ENCODE peak calls at places on chromosomes 4 and X, in five cellular contexts. One of them, this sample, is unnamed.

GRCh38 chrX:107483976-107484726 is 34.7 kb downstream of the FRMPD3 start:
- DNase-seq in tibial artery: no peak
- DNase-seq in GM20000: no peak
- DNase-seq in progenitor cell of endocrine pancreas: no peak
- DNase-seq in fibroblast of the aortic adventitia: peak
- DNase-seq in this sample: peak

GRCh38 chrX:41332408-41332987 is 1.5 kb upstream of the DDX3X start:
- DNase-seq in fibroblast of the aortic adventitia: no peak
- DNase-seq in GM20000: peak
- DNase-seq in progenitor cell of endocrine pancreas: no peak
- DNase-seq in tibial artery: no peak
- DNase-seq in this sample: no peak

GRCh38 chrX:130091976-130092522 is 18.2 kb downstream of the ELF4 start:
- DNase-seq in GM20000: peak
- DNase-seq in progenitor cell of endocrine pancreas: no peak
- DNase-seq in fibroblast of the aortic adventitia: no peak
- DNase-seq in tibial artery: no peak
- DNase-seq in this sample: no peak

GRCh38 chr4:147780137-147780777 is 48.4 kb downstream of the ARHGAP10 start:
- DNase-seq in GM20000: no peak
- DNase-seq in progenitor cell of endocrine pancreas: no peak
- DNase-seq in fibroblast of the aortic adventitia: no peak
- DNase-seq in tibial artery: no peak
- DNase-seq in this sample: no peak

GRCh38 chrX:2967998-2968909 is 38.1 kb upstream of the ARSH start:
- DNase-seq in tibial artery: no peak
- DNase-seq in progenitor cell of endocrine pancreas: no peak
- DNase-seq in fibroblast of the aortic adventitia: peak
- DNase-seq in GM20000: no peak
- DNase-seq in this sample: peak

GRCh38 chrX:336227-336626 is 17.6 kb upstream of the GTPBP6 start:
- DNase-seq in fibroblast of the aortic adventitia: no peak
- DNase-seq in tibial artery: no peak
- DNase-seq in progenitor cell of endocrine pancreas: no peak
- DNase-seq in GM20000: no peak
- DNase-seq in this sample: no peak

GRCh38 chr4:176443646-176444409 is 124.1 kb downstream of the SPCS3 start:
- DNase-seq in fibroblast of the aortic adventitia: peak
- DNase-seq in tibial artery: no peak
- DNase-seq in progenitor cell of endocrine pancreas: no peak
- DNase-seq in GM20000: no peak
- DNase-seq in this sample: no peak

GRCh38 chrX:1578511-1579173 is 12.8 kb upstream of the AKAP17A start:
- DNase-seq in fibroblast of the aortic adventitia: no peak
- DNase-seq in progenitor cell of endocrine pancreas: no peak
- DNase-seq in GM20000: no peak
- DNase-seq in tibial artery: no peak
- DNase-seq in this sample: no peak

GRCh38 chrX:11105080-11105479 is 6.1 kb upstream of the HCCS start:
- DNase-seq in progenitor cell of endocrine pancreas: no peak
- DNase-seq in GM20000: no peak
- DNase-seq in fibroblast of the aortic adventitia: peak
- DNase-seq in tibial artery: no peak
- DNase-seq in this sample: no peak

GRCh38 chr4:113951263-113951662 is 28.2 kb downstream of the ARSJ start:
- DNase-seq in fibroblast of the aortic adventitia: peak
- DNase-seq in tibial artery: no peak
- DNase-seq in progenitor cell of endocrine pancreas: no peak
- DNase-seq in GM20000: no peak
- DNase-seq in this sample: no peak

GRCh38 chrX:129678176-129678880 is 23.6 kb upstream of the APLN start:
- DNase-seq in GM20000: peak
- DNase-seq in tibial artery: peak
- DNase-seq in progenitor cell of endocrine pancreas: no peak
- DNase-seq in fibroblast of the aortic adventitia: no peak
- DNase-seq in this sample: no peak

GRCh38 chr4:68984947-68985346 is 33.3 kb upstream of the UGT2A3 start:
- DNase-seq in GM20000: no peak
- DNase-seq in tibial artery: no peak
- DNase-seq in progenitor cell of endocrine pancreas: no peak
- DNase-seq in fibroblast of the aortic adventitia: no peak
- DNase-seq in this sample: no peak

GRCh38 chr4:182752158-182752910 is 164.9 kb downstream of the DCTD start:
- DNase-seq in GM20000: no peak
- DNase-seq in fibroblast of the aortic adventitia: peak
- DNase-seq in tibial artery: no peak
- DNase-seq in progenitor cell of endocrine pancreas: no peak
- DNase-seq in this sample: no peak

GRCh38 chr4:141684785-141685184 is 48.4 kb downstream of the IL15 start:
- DNase-seq in progenitor cell of endocrine pancreas: no peak
- DNase-seq in fibroblast of the aortic adventitia: no peak
- DNase-seq in tibial artery: no peak
- DNase-seq in GM20000: no peak
- DNase-seq in this sample: no peak

GRCh38 chr4:39181520-39181904 is 817 bp upstream of the WDR19 start:
- DNase-seq in fibroblast of the aortic adventitia: no peak
- DNase-seq in tibial artery: no peak
- DNase-seq in GM20000: no peak
- DNase-seq in progenitor cell of endocrine pancreas: no peak
- DNase-seq in this sample: no peak

GRCh38 chr4:22515888-22516541 is at the start of gene ADGRA3:
- DNase-seq in GM20000: peak
- DNase-seq in progenitor cell of endocrine pancreas: peak
- DNase-seq in tibial artery: peak
- DNase-seq in fibroblast of the aortic adventitia: peak
- DNase-seq in this sample: peak

GRCh38 chr4:185565696-185566095 is 30.4 kb upstream of the PDLIM3 start:
- DNase-seq in fibroblast of the aortic adventitia: no peak
- DNase-seq in progenitor cell of endocrine pancreas: no peak
- DNase-seq in tibial artery: no peak
- DNase-seq in GM20000: no peak
- DNase-seq in this sample: no peak

GRCh38 chr4:31193516-31193915 is 473.3 kb downstream of the PCDH7 start:
- DNase-seq in fibroblast of the aortic adventitia: no peak
- DNase-seq in tibial artery: no peak
- DNase-seq in progenitor cell of endocrine pancreas: no peak
- DNase-seq in GM20000: no peak
- DNase-seq in this sample: no peak

GRCh38 chrX:7570432-7571009 is 272.4 kb upstream of the VCX start:
- DNase-seq in progenitor cell of endocrine pancreas: no peak
- DNase-seq in fibroblast of the aortic adventitia: no peak
- DNase-seq in tibial artery: no peak
- DNase-seq in GM20000: no peak
- DNase-seq in this sample: no peak

GRCh38 chr4:19776021-19776459 is 475.7 kb upstream of the SLIT2 start:
- DNase-seq in tibial artery: no peak
- DNase-seq in GM20000: no peak
- DNase-seq in fibroblast of the aortic adventitia: peak
- DNase-seq in progenitor cell of endocrine pancreas: no peak
- DNase-seq in this sample: no peak

GRCh38 chr4:98481167-98481566 is 177.2 kb downstream of the TSPAN5 start:
- DNase-seq in GM20000: no peak
- DNase-seq in progenitor cell of endocrine pancreas: no peak
- DNase-seq in fibroblast of the aortic adventitia: no peak
- DNase-seq in tibial artery: no peak
- DNase-seq in this sample: no peak

GRCh38 chr4:153122855-153123254 is 81.4 kb upstream of the TRIM2 start:
- DNase-seq in GM20000: no peak
- DNase-seq in fibroblast of the aortic adventitia: no peak
- DNase-seq in progenitor cell of endocrine pancreas: no peak
- DNase-seq in tibial artery: no peak
- DNase-seq in this sample: no peak

GRCh38 chr4:165864228-165864627 is 8.8 kb upstream of the TLL1 start:
- DNase-seq in tibial artery: no peak
- DNase-seq in progenitor cell of endocrine pancreas: no peak
- DNase-seq in GM20000: no peak
- DNase-seq in fibroblast of the aortic adventitia: no peak
- DNase-seq in this sample: no peak
- TF ChIP-seq CTCF in tibial artery: no peak
- TF ChIP-seq CTCF in progenitor cell of endocrine pancreas: no peak
- TF ChIP-seq CTCF in GM20000: no peak
- TF ChIP-seq CTCF in fibroblast of the aortic adventitia: no peak
- TF ChIP-seq CTCF in this sample: no peak

GRCh38 chr4:82268826-82269193 is 105.0 kb downstream of the HNRNPD start:
- DNase-seq in tibial artery: no peak
- DNase-seq in progenitor cell of endocrine pancreas: no peak
- DNase-seq in fibroblast of the aortic adventitia: no peak
- DNase-seq in GM20000: no peak
- DNase-seq in this sample: no peak
- TF ChIP-seq CTCF in tibial artery: no peak
- TF ChIP-seq CTCF in progenitor cell of endocrine pancreas: no peak
- TF ChIP-seq CTCF in fibroblast of the aortic adventitia: no peak
- TF ChIP-seq CTCF in GM20000: no peak
- TF ChIP-seq CTCF in this sample: no peak

GRCh38 chrX:106468433-106468832 is 143.3 kb upstream of the RADX start:
- DNase-seq in GM20000: no peak
- DNase-seq in progenitor cell of endocrine pancreas: no peak
- DNase-seq in tibial artery: no peak
- DNase-seq in fibroblast of the aortic adventitia: no peak
- DNase-seq in this sample: no peak
- TF ChIP-seq CTCF in GM20000: no peak
- TF ChIP-seq CTCF in progenitor cell of endocrine pancreas: no peak
- TF ChIP-seq CTCF in tibial artery: no peak
- TF ChIP-seq CTCF in fibroblast of the aortic adventitia: no peak
- TF ChIP-seq CTCF in this sample: no peak

GRCh38 chr4:132332932-132333722 is 816.0 kb upstream of the PCDH10 start:
- DNase-seq in GM20000: no peak
- DNase-seq in tibial artery: no peak
- DNase-seq in progenitor cell of endocrine pancreas: no peak
- DNase-seq in fibroblast of the aortic adventitia: peak
- DNase-seq in this sample: no peak
- TF ChIP-seq CTCF in GM20000: no peak
- TF ChIP-seq CTCF in tibial artery: no peak
- TF ChIP-seq CTCF in progenitor cell of endocrine pancreas: peak
- TF ChIP-seq CTCF in fibroblast of the aortic adventitia: peak
- TF ChIP-seq CTCF in this sample: peak

GRCh38 chrX:133950214-133950613 is 35.2 kb downstream of the GPC3 start:
- DNase-seq in GM20000: no peak
- DNase-seq in fibroblast of the aortic adventitia: no peak
- DNase-seq in tibial artery: no peak
- DNase-seq in progenitor cell of endocrine pancreas: no peak
- DNase-seq in this sample: no peak

GRCh38 chrX:133953078-133953477 is 32.3 kb downstream of the GPC3 start:
- DNase-seq in fibroblast of the aortic adventitia: no peak
- DNase-seq in progenitor cell of endocrine pancreas: no peak
- DNase-seq in GM20000: no peak
- DNase-seq in tibial artery: no peak
- DNase-seq in this sample: no peak

GRCh38 chrX:133947022-133947421 is 38.4 kb downstream of the GPC3 start:
- DNase-seq in tibial artery: no peak
- DNase-seq in GM20000: no peak
- DNase-seq in progenitor cell of endocrine pancreas: no peak
- DNase-seq in fibroblast of the aortic adventitia: no peak
- DNase-seq in this sample: no peak

GRCh38 chrX:133951098-133951497 is 34.3 kb downstream of the GPC3 start:
- DNase-seq in fibroblast of the aortic adventitia: no peak
- DNase-seq in tibial artery: no peak
- DNase-seq in GM20000: no peak
- DNase-seq in progenitor cell of endocrine pancreas: no peak
- DNase-seq in this sample: no peak

DNA sequence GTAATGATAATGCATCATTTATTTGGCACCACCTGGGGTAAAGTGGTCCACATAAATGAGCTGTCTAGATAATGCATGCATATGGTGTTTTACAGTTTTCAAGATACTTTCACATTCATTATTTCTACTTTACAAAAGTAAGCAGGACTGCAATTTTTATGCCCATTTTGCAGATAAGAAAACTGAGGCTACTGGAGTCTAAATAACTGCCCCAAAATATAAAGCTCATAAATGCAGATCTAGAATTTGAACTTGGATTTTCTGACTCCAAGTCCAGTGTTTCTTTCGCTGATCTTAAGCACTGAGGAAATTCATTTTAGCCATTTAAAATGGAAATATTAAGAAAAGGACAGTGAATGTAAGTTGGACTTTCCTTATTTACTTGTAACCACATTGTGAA is 36.5 kb downstream of the GPC3 start:
- DNase-seq in fibroblast of the aortic adventitia: no peak
- DNase-seq in progenitor cell of endocrine pancreas: no peak
- DNase-seq in GM20000: no peak
- DNase-seq in tibial artery: no peak
- DNase-seq in this sample: no peak
- TF ChIP-seq CTCF in fibroblast of the aortic adventitia: no peak
- TF ChIP-seq CTCF in progenitor cell of endocrine pancreas: no peak
- TF ChIP-seq CTCF in GM20000: no peak
- TF ChIP-seq CTCF in tibial artery: no peak
- TF ChIP-seq CTCF in this sample: no peak

DNA sequence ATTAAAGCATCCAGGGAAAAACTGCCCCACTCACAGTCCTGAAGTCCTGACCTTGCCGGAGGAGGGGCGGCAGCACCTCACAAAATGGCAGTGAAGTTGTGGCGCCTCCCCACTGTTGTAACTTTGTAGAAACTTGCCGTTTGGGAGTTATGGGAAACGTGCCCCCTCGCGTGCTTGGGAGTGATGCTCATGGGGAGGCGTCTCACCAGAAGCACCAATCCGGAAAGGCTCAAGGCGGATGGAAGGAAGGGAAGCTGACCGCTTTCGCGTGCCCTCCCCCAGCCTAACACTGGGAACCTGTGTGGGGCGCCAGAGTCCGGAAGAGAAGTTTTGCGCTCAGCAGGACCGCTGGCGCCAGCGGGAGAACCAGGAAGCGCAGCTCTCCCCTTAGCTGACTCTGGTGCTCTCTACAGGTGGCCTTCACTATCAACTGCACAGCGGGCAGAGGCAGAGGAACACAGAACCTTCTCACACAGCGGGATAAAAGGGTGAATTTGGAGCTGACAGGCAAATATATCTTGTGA is at the start of the genes CT45A10 and SAGE1:
- DNase-seq in tibial artery: no peak
- DNase-seq in progenitor cell of endocrine pancreas: no peak
- DNase-seq in fibroblast of the aortic adventitia: no peak
- DNase-seq in GM20000: no peak
- DNase-seq in this sample: no peak
- TF ChIP-seq CTCF in tibial artery: no peak
- TF ChIP-seq CTCF in progenitor cell of endocrine pancreas: no peak
- TF ChIP-seq CTCF in fibroblast of the aortic adventitia: no peak
- TF ChIP-seq CTCF in GM20000: no peak
- TF ChIP-seq CTCF in this sample: no peak

DNA sequence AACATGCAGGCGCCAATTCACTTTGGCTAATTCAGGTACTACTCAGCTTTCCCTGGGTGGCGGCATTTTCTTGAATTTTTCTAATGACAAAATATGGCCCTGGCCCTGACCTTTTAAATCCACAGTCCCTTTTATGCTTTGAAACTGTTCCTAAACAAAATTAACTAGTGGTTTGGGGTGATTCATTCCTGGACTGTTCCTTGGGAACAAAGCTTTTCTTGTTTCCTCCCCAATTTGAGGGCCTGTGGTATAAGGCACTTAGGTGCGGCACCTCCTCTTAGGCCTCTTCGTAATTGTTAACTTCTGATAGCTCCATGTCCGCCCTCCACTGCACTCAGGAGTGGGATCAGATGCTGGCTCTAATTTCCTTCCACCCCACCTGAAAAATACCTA is 40.6 kb downstream of the NSG1 start:
- DNase-seq in GM20000: no peak
- DNase-seq in fibroblast of the aortic adventitia: no peak
- DNase-seq in tibial artery: no peak
- DNase-seq in progenitor cell of endocrine pancreas: no peak
- DNase-seq in this sample: no peak
- TF ChIP-seq CTCF in GM20000: no peak
- TF ChIP-seq CTCF in fibroblast of the aortic adventitia: no peak
- TF ChIP-seq CTCF in tibial artery: no peak
- TF ChIP-seq CTCF in progenitor cell of endocrine pancreas: no peak
- TF ChIP-seq CTCF in this sample: no peak

GRCh38 chr4:173834151-173834550 is 304.1 kb upstream of the HAND2 start:
- DNase-seq in tibial artery: no peak
- DNase-seq in progenitor cell of endocrine pancreas: no peak
- DNase-seq in GM20000: no peak
- DNase-seq in fibroblast of the aortic adventitia: peak
- DNase-seq in this sample: no peak
- TF ChIP-seq CTCF in tibial artery: no peak
- TF ChIP-seq CTCF in progenitor cell of endocrine pancreas: no peak
- TF ChIP-seq CTCF in GM20000: no peak
- TF ChIP-seq CTCF in fibroblast of the aortic adventitia: no peak
- TF ChIP-seq CTCF in this sample: peak